ENCODE peak calls at places on chromosome 11, in five cellular contexts. One of them, this sample, is unnamed.
A peak's percentile ranks its signal among the peaks of the same experiment; 100 is the strongest.

GRCh38 chr11:17547051-17547577 is at the start of gene OTOG:
- DNase-seq in BJ: no peak
- DNase-seq in testis: no peak
- DNase-seq in CD8-positive, alpha-beta T cell: no peak
- DNase-seq in psoas muscle: no peak
- DNase-seq in this sample: no peak

GRCh38 chr11:94185387-94186084 is 56.9 kb downstream of the PANX1 start:
- DNase-seq in testis: no peak
- DNase-seq in psoas muscle: no peak
- DNase-seq in BJ: peak; percentile 76
- DNase-seq in CD8-positive, alpha-beta T cell: no peak
- DNase-seq in this sample: peak; percentile 41

GRCh38 chr11:127925430-127925829 is 661.9 kb downstream of the ETS1 start:
- DNase-seq in BJ: no peak
- DNase-seq in CD8-positive, alpha-beta T cell: no peak
- DNase-seq in testis: no peak
- DNase-seq in psoas muscle: no peak
- DNase-seq in this sample: peak; percentile 31

GRCh38 chr11:5476184-5476819 is 12.2 kb upstream of the OR52D1 start:
- DNase-seq in BJ: no peak
- DNase-seq in CD8-positive, alpha-beta T cell: no peak
- DNase-seq in psoas muscle: no peak
- DNase-seq in testis: peak; percentile 62
- DNase-seq in this sample: peak; percentile 12

GRCh38 chr11:35826949-35827348 is 116.9 kb upstream of the LDLRAD3 start:
- DNase-seq in CD8-positive, alpha-beta T cell: no peak
- DNase-seq in BJ: no peak
- DNase-seq in testis: no peak
- DNase-seq in psoas muscle: no peak
- DNase-seq in this sample: no peak

GRCh38 chr11:16881074-16881709 is 133.0 kb downstream of the PLEKHA7 start:
- DNase-seq in testis: peak; percentile 82
- DNase-seq in CD8-positive, alpha-beta T cell: no peak
- DNase-seq in BJ: no peak
- DNase-seq in psoas muscle: peak; percentile 61
- DNase-seq in this sample: peak; percentile 7

GRCh38 chr11:48880021-48880441 is 103.7 kb downstream of the TRIM51G start:
- DNase-seq in psoas muscle: peak; percentile 4
- DNase-seq in BJ: no peak
- DNase-seq in testis: no peak
- DNase-seq in CD8-positive, alpha-beta T cell: no peak
- DNase-seq in this sample: no peak

GRCh38 chr11:120208012-120208441 is 2.8 kb upstream of the OAF start:
- DNase-seq in CD8-positive, alpha-beta T cell: no peak
- DNase-seq in testis: no peak
- DNase-seq in psoas muscle: no peak
- DNase-seq in BJ: no peak
- DNase-seq in this sample: no peak

GRCh38 chr11:2366271-2366670 is 10.8 kb upstream of the CD81 start:
- DNase-seq in psoas muscle: no peak
- DNase-seq in BJ: no peak
- DNase-seq in CD8-positive, alpha-beta T cell: no peak
- DNase-seq in testis: peak; percentile 69
- DNase-seq in this sample: no peak

GRCh38 chr11:10351768-10352641 is 47.1 kb downstream of the ADM start:
- DNase-seq in psoas muscle: peak; percentile 26
- DNase-seq in testis: no peak
- DNase-seq in BJ: peak; percentile 62
- DNase-seq in CD8-positive, alpha-beta T cell: no peak
- DNase-seq in this sample: no peak

GRCh38 chr11:94740975-94741707 is 27.0 kb upstream of the AMOTL1 start:
- DNase-seq in CD8-positive, alpha-beta T cell: no peak
- DNase-seq in psoas muscle: peak; percentile 34
- DNase-seq in BJ: no peak
- DNase-seq in testis: peak; percentile 15
- DNase-seq in this sample: no peak

GRCh38 chr11:83725718-83726117 is 439.6 kb upstream of the CCDC90B start:
- DNase-seq in testis: no peak
- DNase-seq in CD8-positive, alpha-beta T cell: no peak
- DNase-seq in psoas muscle: no peak
- DNase-seq in BJ: no peak
- DNase-seq in this sample: no peak

GRCh38 chr11:617248-617911 is 1.6 kb upstream of the IRF7 start:
- DNase-seq in psoas muscle: peak; percentile 33
- DNase-seq in CD8-positive, alpha-beta T cell: peak; percentile 16
- DNase-seq in BJ: no peak
- DNase-seq in testis: no peak
- DNase-seq in this sample: no peak

GRCh38 chr11:71252434-71252781 is at the start of gene SHANK2:
- DNase-seq in CD8-positive, alpha-beta T cell: no peak
- DNase-seq in BJ: no peak
- DNase-seq in psoas muscle: no peak
- DNase-seq in testis: no peak
- DNase-seq in this sample: no peak

GRCh38 chr11:71250512-71251158 is 1.7 kb downstream of the SHANK2 start:
- DNase-seq in testis: no peak
- DNase-seq in CD8-positive, alpha-beta T cell: no peak
- DNase-seq in BJ: no peak
- DNase-seq in psoas muscle: no peak
- DNase-seq in this sample: no peak

GRCh38 chr11:71251159-71251721 is 1.1 kb downstream of the SHANK2 start:
- DNase-seq in CD8-positive, alpha-beta T cell: no peak
- DNase-seq in testis: no peak
- DNase-seq in BJ: no peak
- DNase-seq in psoas muscle: no peak
- DNase-seq in this sample: no peak

GRCh38 chr11:71252782-71253730 is 679 bp upstream of the SHANK2 start:
- DNase-seq in psoas muscle: no peak
- DNase-seq in testis: peak; percentile 33
- DNase-seq in CD8-positive, alpha-beta T cell: no peak
- DNase-seq in BJ: no peak
- DNase-seq in this sample: no peak

GRCh38 chr11:71251761-71252433 is 480 bp downstream of the SHANK2 start:
- DNase-seq in BJ: no peak
- DNase-seq in testis: no peak
- DNase-seq in psoas muscle: no peak
- DNase-seq in CD8-positive, alpha-beta T cell: no peak
- DNase-seq in this sample: no peak
- H3K4me3 ChIP-seq in BJ: peak overlapping the region; percentile 44
- H3K4me3 ChIP-seq in testis: peak overlapping the region; percentile 31
- H3K4me3 ChIP-seq in psoas muscle: peak overlapping the region; percentile 50
- H3K4me3 ChIP-seq in CD8-positive, alpha-beta T cell: no peak overlapping the region
- H3K4me3 ChIP-seq in this sample: peak overlapping the region; percentile 45

DNA sequence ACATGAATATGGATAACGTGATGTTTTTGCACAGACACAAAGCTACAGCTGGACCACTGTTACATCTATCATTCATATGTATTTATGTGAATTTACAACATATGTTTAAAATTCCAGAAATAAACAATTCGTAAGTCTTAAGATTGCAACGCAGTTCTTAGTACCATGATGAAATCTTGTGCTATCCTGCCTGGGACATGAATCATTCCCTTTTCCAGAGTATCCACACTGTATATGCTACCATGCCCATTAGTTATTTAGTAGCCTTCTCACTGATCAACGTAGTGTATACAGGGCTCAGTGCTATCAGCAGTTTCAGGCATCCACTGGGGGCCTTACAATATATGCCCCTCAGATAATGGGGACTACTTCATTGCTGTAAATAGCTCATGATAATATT is 4.3 kb downstream of the ATL3 start:
- DNase-seq in psoas muscle: no peak
- DNase-seq in CD8-positive, alpha-beta T cell: no peak
- DNase-seq in BJ: no peak
- DNase-seq in testis: no peak
- DNase-seq in this sample: no peak
- H3K4me3 ChIP-seq in psoas muscle: peak overlapping the region; percentile 1
- H3K4me3 ChIP-seq in CD8-positive, alpha-beta T cell: no peak overlapping the region
- H3K4me3 ChIP-seq in BJ: no peak overlapping the region
- H3K4me3 ChIP-seq in testis: no peak overlapping the region
- H3K4me3 ChIP-seq in this sample: no peak overlapping the region

GRCh38 chr11:67301313-67301921 is 1.9 kb upstream of the SSH3 start:
- DNase-seq in testis: no peak
- DNase-seq in BJ: no peak
- DNase-seq in psoas muscle: no peak
- DNase-seq in CD8-positive, alpha-beta T cell: peak; percentile 17
- DNase-seq in this sample: no peak

GRCh38 chr11:67303132-67303988 is at the start of gene SSH3:
- DNase-seq in BJ: no peak
- DNase-seq in testis: peak; percentile 79
- DNase-seq in CD8-positive, alpha-beta T cell: peak; percentile 19
- DNase-seq in psoas muscle: peak; percentile 81
- DNase-seq in this sample: no peak

GRCh38 chr11:67301951-67302516 is 1.3 kb upstream of the SSH3 start:
- DNase-seq in psoas muscle: peak; percentile 69
- DNase-seq in CD8-positive, alpha-beta T cell: peak; percentile 18
- DNase-seq in BJ: no peak
- DNase-seq in testis: no peak
- DNase-seq in this sample: no peak

GRCh38 chr11:67303989-67304411 is 670 bp downstream of the SSH3 start:
- DNase-seq in testis: no peak
- DNase-seq in psoas muscle: no peak
- DNase-seq in CD8-positive, alpha-beta T cell: peak; percentile 39
- DNase-seq in BJ: no peak
- DNase-seq in this sample: no peak

DNA sequence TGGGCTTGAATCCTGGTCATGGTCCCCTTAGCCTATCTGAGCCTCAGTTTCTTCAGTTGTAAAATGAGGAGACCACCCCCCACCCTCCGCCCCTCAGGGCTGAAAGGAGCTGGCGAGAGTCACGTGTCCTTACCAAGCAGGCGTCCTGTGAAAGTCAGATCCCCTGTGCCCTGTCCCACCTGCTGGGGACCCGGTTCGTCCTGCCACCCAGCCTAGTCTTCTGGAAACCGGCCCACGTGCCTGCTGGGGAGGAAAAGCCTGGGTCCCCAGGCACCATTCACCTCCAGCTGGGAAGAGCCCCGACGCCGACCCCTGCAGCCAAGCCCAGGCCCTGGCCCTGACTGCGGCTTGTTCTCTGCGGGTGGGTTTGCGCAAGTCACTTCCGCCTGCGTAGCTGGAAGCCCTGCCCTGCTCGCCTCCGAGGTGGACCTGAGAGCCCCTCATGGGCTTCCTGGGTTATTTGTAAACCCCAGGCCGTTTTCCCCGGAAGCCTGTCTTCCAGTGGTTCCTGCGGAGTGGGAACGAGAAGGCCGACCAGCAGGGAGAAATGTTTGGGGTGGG is 679 bp upstream of the SSH3 start:
- DNase-seq in testis: no peak
- DNase-seq in CD8-positive, alpha-beta T cell: peak; percentile 20
- DNase-seq in BJ: no peak
- DNase-seq in psoas muscle: no peak
- DNase-seq in this sample: no peak
- H3K4me3 ChIP-seq in testis: peak overlapping the region; percentile 93
- H3K4me3 ChIP-seq in CD8-positive, alpha-beta T cell: peak overlapping the region; percentile 63
- H3K4me3 ChIP-seq in BJ: peak overlapping the region; percentile 72
- H3K4me3 ChIP-seq in psoas muscle: peak overlapping the region; percentile 97
- H3K4me3 ChIP-seq in this sample: peak overlapping the region; percentile 83

GRCh38 chr11:62336949-62337681 is at the start of gene ASRGL1:
- DNase-seq in psoas muscle: peak; percentile 89
- DNase-seq in BJ: no peak
- DNase-seq in CD8-positive, alpha-beta T cell: peak; percentile 72
- DNase-seq in testis: peak; percentile 92
- DNase-seq in this sample: no peak
- H3K4me3 ChIP-seq in psoas muscle: peak within 1 kb of the TSS; percentile 78
- H3K4me3 ChIP-seq in BJ: peak within 1 kb of the TSS; percentile 64
- H3K4me3 ChIP-seq in CD8-positive, alpha-beta T cell: peak within 1 kb of the TSS; percentile 65
- H3K4me3 ChIP-seq in testis: peak within 1 kb of the TSS; percentile 78
- H3K4me3 ChIP-seq in this sample: peak within 1 kb of the TSS; percentile 55

DNA sequence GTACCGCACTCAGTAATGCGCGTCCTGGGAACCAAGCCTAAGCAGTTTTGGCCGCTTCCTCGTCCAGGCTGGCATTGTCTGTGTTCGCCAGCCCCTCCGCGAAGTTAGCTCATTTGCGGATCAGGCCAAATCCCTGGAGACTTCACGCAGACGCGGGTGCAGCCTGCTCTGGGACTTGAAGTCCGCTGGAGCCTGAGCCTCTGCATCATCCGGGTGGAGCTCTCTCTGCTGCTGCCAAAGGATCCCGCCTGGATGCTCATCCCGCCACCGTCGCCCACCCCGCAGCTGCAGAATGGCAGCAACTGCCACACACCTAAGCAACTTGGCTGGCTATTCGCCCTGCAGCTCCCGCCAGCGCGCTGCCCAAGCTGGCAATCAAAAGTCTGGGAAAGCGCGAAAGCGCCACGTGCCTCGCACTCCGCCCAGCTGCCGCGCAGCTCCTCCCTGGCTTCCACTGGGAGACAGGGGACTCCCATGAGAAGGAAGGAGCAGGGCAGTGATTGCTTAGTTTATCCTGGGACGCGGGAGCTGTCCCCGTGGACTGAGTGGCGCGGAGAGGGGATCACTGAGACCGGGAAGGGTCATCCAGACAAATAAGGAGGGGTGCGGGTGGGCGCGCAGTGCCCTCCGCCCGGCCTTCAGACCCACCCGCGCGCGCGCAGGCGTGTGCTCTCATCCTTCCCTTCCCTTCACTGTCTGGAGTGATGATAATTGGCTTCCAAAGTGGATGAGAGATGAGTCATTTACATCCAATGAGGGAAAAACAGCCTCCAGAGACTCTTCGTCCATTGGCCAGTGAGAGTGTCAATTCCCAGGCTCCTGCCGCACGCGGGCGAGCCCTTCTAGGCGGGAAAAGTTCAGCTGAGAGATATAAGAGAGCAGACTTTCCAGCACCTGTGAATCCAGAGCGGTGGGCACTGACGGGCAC is 23.2 kb upstream of the GLYATL1B start:
- DNase-seq in BJ: no peak
- DNase-seq in testis: peak; percentile 37
- DNase-seq in CD8-positive, alpha-beta T cell: no peak
- DNase-seq in psoas muscle: no peak
- DNase-seq in this sample: no peak
- H3K4me3 ChIP-seq in BJ: no peak overlapping the region
- H3K4me3 ChIP-seq in testis: peak overlapping the region; percentile 36
- H3K4me3 ChIP-seq in CD8-positive, alpha-beta T cell: no peak overlapping the region
- H3K4me3 ChIP-seq in psoas muscle: no peak overlapping the region
- H3K4me3 ChIP-seq in this sample: no peak overlapping the region

DNA sequence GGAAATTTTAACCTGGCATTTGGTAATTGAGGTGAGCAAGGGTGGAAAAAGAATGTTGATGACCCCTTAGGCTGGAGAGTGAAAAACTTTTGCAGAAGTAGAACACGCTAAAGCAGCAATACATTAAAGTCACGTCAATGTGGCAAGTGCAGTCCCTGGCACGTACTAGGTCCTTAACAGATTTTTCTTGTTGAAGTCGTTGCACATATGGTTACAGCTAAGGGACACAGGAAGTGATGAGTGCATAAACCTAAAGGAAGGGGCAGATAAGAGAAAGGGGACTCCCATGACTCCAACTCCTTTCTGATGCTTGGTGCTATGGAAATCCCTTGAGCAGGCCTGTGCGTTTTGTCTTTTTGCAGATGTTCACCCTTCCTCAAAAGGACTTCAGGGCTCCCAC is 1.2 kb downstream of the ACCS start:
- DNase-seq in CD8-positive, alpha-beta T cell: no peak
- DNase-seq in psoas muscle: no peak
- DNase-seq in testis: no peak
- DNase-seq in BJ: no peak
- DNase-seq in this sample: no peak
- H3K4me3 ChIP-seq in CD8-positive, alpha-beta T cell: no peak overlapping the region
- H3K4me3 ChIP-seq in psoas muscle: peak overlapping the region; percentile 72
- H3K4me3 ChIP-seq in testis: no peak overlapping the region
- H3K4me3 ChIP-seq in BJ: no peak overlapping the region
- H3K4me3 ChIP-seq in this sample: no peak overlapping the region

GRCh38 chr11:99548264-99548663 is 527.5 kb downstream of the CNTN5 start:
- DNase-seq in testis: no peak
- DNase-seq in CD8-positive, alpha-beta T cell: no peak
- DNase-seq in BJ: no peak
- DNase-seq in psoas muscle: no peak
- DNase-seq in this sample: no peak
- H3K4me3 ChIP-seq in testis: no peak overlapping the region
- H3K4me3 ChIP-seq in CD8-positive, alpha-beta T cell: no peak overlapping the region
- H3K4me3 ChIP-seq in BJ: no peak overlapping the region
- H3K4me3 ChIP-seq in psoas muscle: no peak overlapping the region
- H3K4me3 ChIP-seq in this sample: no peak overlapping the region